ENCODE peak calls at places on chromosome 18, in seven cellular contexts. W is activated gamma-delta T cell treated with Interleukin-2 at 50 U/mL for 16 hours; H is pons; V is HTR-8/SVneo; Y is Right ventricle myocardium superior; G is activated CD4-positive, alpha-beta T cell treated with anti-CD3 and anti-CD28 coated beads, Interleukin-2, amount 50 U/mL, for 24 hours; L is EL. S is an unnamed sample.

GRCh38 chr18:70289351-70290330 is 796 bp downstream of the SOCS6 start:
- DNase-seq in W (no peak), H (no peak), V (no peak), Y (peak), G (no peak), L (peak), S (peak)

GRCh38 chr18:67862069-67862468 is 345.5 kb upstream of the DSEL start:
- DNase-seq in W (no peak), H (no peak), V (no peak), Y (no peak), G (no peak), L (peak), S (no peak)

GRCh38 chr18:34225218-34225553 is 473 bp upstream of the NOL4 start:
- DNase-seq in W (no peak), H (no peak), V (no peak), Y (no peak), G (no peak), L (no peak), S (no peak)

GRCh38 chr18:5879479-5879882 is 15.8 kb downstream of the TMEM200C start:
- DNase-seq in W (no peak), H (peak), V (no peak), Y (no peak), G (no peak), L (peak), S (peak)

GRCh38 chr18:46411862-46412690 is 244.9 kb downstream of the LOXHD1 start:
- DNase-seq in W (no peak), H (peak), V (no peak), Y (peak), G (no peak), L (peak), S (no peak)

GRCh38 chr18:48800877-48801727 is 149.7 kb downstream of the SMAD7 start:
- DNase-seq in W (peak), H (no peak), V (no peak), Y (no peak), G (no peak), L (peak), S (no peak)

GRCh38 chr18:5196253-5197031 is 615 bp downstream of the AKAIN1 start:
- DNase-seq in W (no peak), H (no peak), V (no peak), Y (peak), G (no peak), L (no peak), S (no peak)

GRCh38 chr18:46754188-46754587 is 2.7 kb downstream of the ST8SIA5 start:
- DNase-seq in W (no peak), H (no peak), V (no peak), Y (no peak), G (no peak), L (no peak), S (no peak)

GRCh38 chr18:35376393-35376741 is 770 bp downstream of the ZNF396 start:
- DNase-seq in W (no peak), H (no peak), V (no peak), Y (peak), G (no peak), L (peak), S (peak)

GRCh38 chr18:24388975-24389374 is 8.6 kb downstream of the OSBPL1A start:
- DNase-seq in W (no peak), H (no peak), V (no peak), Y (no peak), G (no peak), L (no peak), S (no peak)

GRCh38 chr18:62944454-62944853 is 229.1 kb downstream of the PHLPP1 start:
- DNase-seq in W (no peak), H (no peak), V (no peak), Y (no peak), G (no peak), L (no peak), S (peak)